ENCODE peak calls at places on chromosome 18, in four cellular contexts. D is HS-5; H is RWPE1; U is stimulated activated CD4-positive, alpha-beta T cell treated with anti-CD3 and anti-CD28 coated beads, Interleukin-15, amount 100 ng/mL, for 1 hour. G is an unnamed sample.

GRCh38 chr18:67864677-67865340 is 348.3 kb upstream of the DSEL start:
- DNase-seq in D (peak), H (no peak), U (no peak), G (no peak)

GRCh38 chr18:61635901-61636528 is 256.8 kb downstream of the RNF152 start:
- DNase-seq in U (no peak), H (peak), D (no peak), G (no peak)

GRCh38 chr18:49393011-49393410 is 67.4 kb downstream of the DYM start:
- DNase-seq in U (no peak), D (no peak), H (no peak), G (no peak)

GRCh38 chr18:64707052-64707451 is 558.2 kb upstream of the LINC00305 start:
- DNase-seq in U (no peak), H (no peak), D (no peak), G (no peak)

GRCh38 chr18:47997338-47997780 is 66.9 kb upstream of the SMAD2 start:
- DNase-seq in D (no peak), H (no peak), U (no peak), G (no peak)

GRCh38 chr18:32759768-32760167 is 13.1 kb downstream of the KLHL14 start:
- DNase-seq in U (no peak), D (no peak), H (no peak), G (no peak)

GRCh38 chr18:23528580-23529472 is 25.5 kb downstream of the RMC1 start:
- DNase-seq in U (no peak), D (no peak), H (no peak), G (no peak)

GRCh38 chr18:26649193-26649543 is 100.8 kb upstream of the KCTD1 start:
- DNase-seq in H (no peak), D (no peak), U (no peak), G (no peak)

G was measured in keratinocyte.